ENCODE peak calls at places on chromosomes 7 and 10, in four cellular contexts. A is GOT3; R is SJSA1; B is stimulated activated naive CD4-positive, alpha-beta T cell. C is an unnamed sample.

GRCh38 chr7:108585843-108586242 is 16.2 kb downstream of the DNAJB9 start:
- DNase-seq in A (no peak), R (no peak), B (no peak), C (no peak)

GRCh38 chr7:129843982-129844840 is 108.5 kb downstream of the UBE2H start:
- DNase-seq in A (no peak), R (no peak), B (no peak), C (no peak)

GRCh38 chr7:45086348-45087065 is 2.3 kb downstream of the NACAD start:
- DNase-seq in A (no peak), R (no peak), B (no peak), C (no peak)

GRCh38 chr10:26448292-26448691 is 10.2 kb downstream of the APBB1IP start:
- DNase-seq in A (no peak), R (no peak), B (no peak), C (no peak)

GRCh38 chr10:79038841-79039201 is 29.9 kb upstream of the ZMIZ1 start:
- DNase-seq in A (no peak), R (no peak), B (no peak), C (no peak)

GRCh38 chr7:22814261-22815208 is 8.1 kb downstream of the TOMM7 start:
- DNase-seq in A (no peak), R (no peak), B (no peak), C (no peak)

GRCh38 chr10:61183971-61184370 is 240.0 kb upstream of the RHOBTB1 start:
- DNase-seq in A (no peak), R (no peak), B (no peak), C (no peak)

GRCh38 chr7:135079068-135079467 is 68.8 kb upstream of the TMEM140 start:
- DNase-seq in A (no peak), R (no peak), B (no peak), C (no peak)

GRCh38 chr10:69766161-69766910 is 35.4 kb upstream of the COL13A1 start:
- DNase-seq in A (no peak), R (no peak), B (no peak), C (no peak)

GRCh38 chr10:21432266-21432665 is 93.2 kb downstream of the SKIDA1 start:
- DNase-seq in A (no peak), R (no peak), B (no peak), C (no peak)

GRCh38 chr7:23093111-23093510 is 12.5 kb upstream of the KLHL7 start:
- DNase-seq in A (no peak), R (peak), B (no peak), C (no peak)

GRCh38 chr7:151768805-151769188 is 108.1 kb downstream of the PRKAG2 start:
- DNase-seq in A (no peak), R (no peak), B (no peak), C (no peak)

GRCh38 chr7:4797858-4798705 is 22.7 kb downstream of the AP5Z1 start:
- DNase-seq in A (no peak), R (peak), B (peak), C (no peak)

GRCh38 chr10:119663866-119664698 is 12.9 kb downstream of the BAG3 start:
- DNase-seq in A (no peak), R (no peak), B (peak), C (peak)

GRCh38 chr7:29806131-29806792 is at the start of gene WIPF3:
- DNase-seq in A (no peak), R (no peak), B (no peak), C (no peak)

GRCh38 chr7:8391353-8392062 is 41.9 kb upstream of the NXPH1 start:
- DNase-seq in A (no peak), R (no peak), B (no peak), C (no peak)

GRCh38 chr10:9824546-9825164 is 1193.0 kb upstream of the CELF2 start:
- DNase-seq in A (no peak), R (no peak), B (no peak), C (no peak)

GRCh38 chr10:36817898-36818297 is 307.5 kb upstream of the ANKRD30A start:
- DNase-seq in A (no peak), R (no peak), B (no peak), C (no peak)

GRCh38 chr7:84705701-84706100 is 481.2 kb downstream of the SEMA3D start:
- DNase-seq in A (no peak), R (no peak), B (no peak), C (no peak)

GRCh38 chr7:135930565-135931423 is 46.4 kb downstream of the MTPN start:
- DNase-seq in A (no peak), R (peak), B (no peak), C (no peak)

GRCh38 chr7:141700291-141700847 is 1.6 kb downstream of the DENND11 start:
- DNase-seq in A (no peak), R (no peak), B (no peak), C (no peak)

GRCh38 chr7:157678503-157678902 is 341.7 kb downstream of the DNAJB6 start:
- DNase-seq in A (no peak), R (no peak), B (no peak), C (no peak)

GRCh38 chr7:44186736-44187135 is 2.5 kb downstream of the GCK start:
- DNase-seq in A (no peak), R (no peak), B (no peak), C (no peak)

GRCh38 chr10:101005869-101006567 is 6.4 kb downstream of the LZTS2 start:
- DNase-seq in A (no peak), R (no peak), B (no peak), C (no peak)

GRCh38 chr10:99339077-99339476 is 9.9 kb downstream of the CNNM1 start:
- DNase-seq in A (no peak), R (no peak), B (no peak), C (no peak)

GRCh38 chr7:27868117-27868516 is 128.2 kb downstream of the TAX1BP1 start:
- DNase-seq in A (no peak), R (no peak), B (no peak), C (no peak)

GRCh38 chr7:39811161-39811614 is 138.9 kb upstream of the CDK13 start:
- DNase-seq in A (peak), R (peak), B (no peak), C (no peak)

GRCh38 chr10:10811562-10811961 is 206.1 kb upstream of the CELF2 start:
- DNase-seq in A (no peak), R (no peak), B (no peak), C (no peak)

GRCh38 chr7:103810112-103810744 is 179.2 kb downstream of the RELN start:
- DNase-seq in A (no peak), R (no peak), B (no peak), C (no peak)

GRCh38 chr7:92925876-92926696 is 89.7 kb upstream of the CDK6 start:
- DNase-seq in A (no peak), R (no peak), B (no peak), C (no peak)

GRCh38 chr7:118185163-118185860 is 1.3 kb downstream of the LSM8 start:
- DNase-seq in A (no peak), R (peak), B (no peak), C (no peak)

GRCh38 chr7:84025332-84025927 is 169.2 kb downstream of the SEMA3A start:
- DNase-seq in A (no peak), R (peak), B (no peak), C (no peak)

GRCh38 chr7:80187279-80187678 is 52.6 kb downstream of the GNAI1 start:
- DNase-seq in A (no peak), R (no peak), B (no peak), C (no peak)

GRCh38 chr7:953547-954327 is 743 bp downstream of the ADAP1 start:
- DNase-seq in A (no peak), R (peak), B (no peak), C (no peak)

GRCh38 chr10:106384541-106384940 is 780.0 kb downstream of the SORCS1 start:
- DNase-seq in A (no peak), R (no peak), B (no peak), C (no peak)

C was measured in central memory CD8-positive, alpha-beta T cell.